ENCODE peak calls at places on chromosomes 3 and 15, in four cellular contexts. One of them, this sample, is unnamed.

GRCh38 chr3:10744098-10744465 is 71.9 kb upstream of the SLC6A11 start:
- DNase-seq in HEK293T: peak
- DNase-seq in NCI-H1694 treated with DMSO at 0.1 percent for 48 hours: no peak
- DNase-seq in fibroblast of pulmonary artery: no peak
- DNase-seq in this sample: no peak

GRCh38 chr3:50494136-50494535 is 9.3 kb downstream of the CACNA2D2 start:
- DNase-seq in HEK293T: no peak
- DNase-seq in NCI-H1694 treated with DMSO at 0.1 percent for 48 hours: no peak
- DNase-seq in fibroblast of pulmonary artery: no peak
- DNase-seq in this sample: no peak

GRCh38 chr3:141578197-141578596 is 91.4 kb downstream of the RASA2 start:
- DNase-seq in HEK293T: no peak
- DNase-seq in NCI-H1694 treated with DMSO at 0.1 percent for 48 hours: no peak
- DNase-seq in fibroblast of pulmonary artery: peak
- DNase-seq in this sample: no peak

GRCh38 chr3:171682743-171683142 is 127.5 kb downstream of the PLD1 start:
- DNase-seq in HEK293T: no peak
- DNase-seq in NCI-H1694 treated with DMSO at 0.1 percent for 48 hours: no peak
- DNase-seq in fibroblast of pulmonary artery: no peak
- DNase-seq in this sample: no peak

GRCh38 chr15:52220251-52220650 is 29.1 kb upstream of the GNB5 start:
- DNase-seq in HEK293T: no peak
- DNase-seq in NCI-H1694 treated with DMSO at 0.1 percent for 48 hours: no peak
- DNase-seq in fibroblast of pulmonary artery: no peak
- DNase-seq in this sample: no peak

GRCh38 chr15:89051875-89052274 is 36.4 kb upstream of the ABHD2 start:
- DNase-seq in HEK293T: no peak
- DNase-seq in NCI-H1694 treated with DMSO at 0.1 percent for 48 hours: no peak
- DNase-seq in fibroblast of pulmonary artery: peak
- DNase-seq in this sample: no peak

GRCh38 chr15:92819312-92820232 is 80.6 kb upstream of the CHD2 start:
- DNase-seq in HEK293T: no peak
- DNase-seq in NCI-H1694 treated with DMSO at 0.1 percent for 48 hours: no peak
- DNase-seq in fibroblast of pulmonary artery: no peak
- DNase-seq in this sample: no peak

GRCh38 chr15:101657171-101657570 is 5.0 kb upstream of the TM2D3 start:
- DNase-seq in HEK293T: no peak
- DNase-seq in NCI-H1694 treated with DMSO at 0.1 percent for 48 hours: no peak
- DNase-seq in fibroblast of pulmonary artery: no peak
- DNase-seq in this sample: no peak

GRCh38 chr3:184815046-184815930 is 3.3 kb downstream of the VPS8 start:
- DNase-seq in HEK293T: no peak
- DNase-seq in NCI-H1694 treated with DMSO at 0.1 percent for 48 hours: no peak
- DNase-seq in fibroblast of pulmonary artery: peak
- DNase-seq in this sample: no peak

GRCh38 chr3:152719264-152719663 is 115.7 kb upstream of the P2RY1 start:
- DNase-seq in HEK293T: no peak
- DNase-seq in NCI-H1694 treated with DMSO at 0.1 percent for 48 hours: no peak
- DNase-seq in fibroblast of pulmonary artery: peak
- DNase-seq in this sample: no peak

GRCh38 chr3:29186982-29187718 is 93.7 kb upstream of the RBMS3 start:
- DNase-seq in HEK293T: no peak
- DNase-seq in NCI-H1694 treated with DMSO at 0.1 percent for 48 hours: no peak
- DNase-seq in fibroblast of pulmonary artery: peak
- DNase-seq in this sample: no peak

GRCh38 chr3:98732239-98733054 is 30.7 kb upstream of the ST3GAL6 start:
- DNase-seq in HEK293T: peak
- DNase-seq in NCI-H1694 treated with DMSO at 0.1 percent for 48 hours: peak
- DNase-seq in fibroblast of pulmonary artery: peak
- DNase-seq in this sample: peak

GRCh38 chr15:88918738-88919137 is 5.6 kb upstream of the MFGE8 start:
- DNase-seq in HEK293T: no peak
- DNase-seq in NCI-H1694 treated with DMSO at 0.1 percent for 48 hours: no peak
- DNase-seq in fibroblast of pulmonary artery: peak
- DNase-seq in this sample: no peak

GRCh38 chr3:72890166-72890925 is 2.5 kb downstream of the GXYLT2 start:
- DNase-seq in HEK293T: no peak
- DNase-seq in NCI-H1694 treated with DMSO at 0.1 percent for 48 hours: no peak
- DNase-seq in fibroblast of pulmonary artery: peak
- DNase-seq in this sample: no peak

GRCh38 chr3:182165234-182165633 is 453.5 kb downstream of the SOX2 start:
- DNase-seq in HEK293T: no peak
- DNase-seq in NCI-H1694 treated with DMSO at 0.1 percent for 48 hours: no peak
- DNase-seq in fibroblast of pulmonary artery: no peak
- DNase-seq in this sample: no peak

GRCh38 chr3:120093923-120094775 is at the start of gene GSK3B:
- DNase-seq in HEK293T: peak
- DNase-seq in NCI-H1694 treated with DMSO at 0.1 percent for 48 hours: peak
- DNase-seq in fibroblast of pulmonary artery: peak
- DNase-seq in this sample: peak

GRCh38 chr15:80856809-80857377 is 77.7 kb downstream of the CEMIP start:
- DNase-seq in HEK293T: no peak
- DNase-seq in NCI-H1694 treated with DMSO at 0.1 percent for 48 hours: no peak
- DNase-seq in fibroblast of pulmonary artery: peak
- DNase-seq in this sample: no peak

GRCh38 chr3:172323894-172324590 is 124.2 kb downstream of the GHSR start:
- DNase-seq in HEK293T: no peak
- DNase-seq in NCI-H1694 treated with DMSO at 0.1 percent for 48 hours: no peak
- DNase-seq in fibroblast of pulmonary artery: peak
- DNase-seq in this sample: no peak

GRCh38 chr15:89371145-89372044 is 36.8 kb upstream of the POLG start:
- DNase-seq in HEK293T: no peak
- DNase-seq in NCI-H1694 treated with DMSO at 0.1 percent for 48 hours: no peak
- DNase-seq in fibroblast of pulmonary artery: no peak
- DNase-seq in this sample: no peak

GRCh38 chr3:23726811-23727548 is 78.8 kb upstream of the UBE2E1 start:
- DNase-seq in HEK293T: no peak
- DNase-seq in NCI-H1694 treated with DMSO at 0.1 percent for 48 hours: no peak
- DNase-seq in fibroblast of pulmonary artery: no peak
- DNase-seq in this sample: no peak

GRCh38 chr15:68652141-68652540 is 73.3 kb downstream of the CORO2B start:
- DNase-seq in HEK293T: no peak
- DNase-seq in NCI-H1694 treated with DMSO at 0.1 percent for 48 hours: peak
- DNase-seq in fibroblast of pulmonary artery: no peak
- DNase-seq in this sample: no peak

This sample was measured in GF-D8.